ENCODE peak calls at places on chromosomes 3 and 15, in ten cellular contexts. One of them, this sample, is unnamed.

GRCh38 chr3:172282850-172283249 is 165.4 kb downstream of the GHSR start:
- DNase-seq in tibial artery: no peak
- DNase-seq in HepG2: no peak
- DNase-seq in heart left ventricle: no peak
- DNase-seq in AG04450: no peak
- DNase-seq in Kasumi-1: no peak
- DNase-seq in B cell: no peak
- DNase-seq in fibroblast of the conjunctiva: no peak
- DNase-seq in iris pigment epithelial cell: no peak
- DNase-seq in fibroblast of pulmonary artery: no peak
- DNase-seq in this sample: no peak

GRCh38 chr15:99957642-99958013 is 224.4 kb upstream of the LYSMD4 start:
- DNase-seq in tibial artery: no peak
- DNase-seq in HepG2: no peak
- DNase-seq in heart left ventricle: no peak
- DNase-seq in AG04450: no peak
- DNase-seq in Kasumi-1: no peak
- DNase-seq in B cell: no peak
- DNase-seq in fibroblast of the conjunctiva: no peak
- DNase-seq in iris pigment epithelial cell: no peak
- DNase-seq in fibroblast of pulmonary artery: no peak
- DNase-seq in this sample: no peak

GRCh38 chr3:129599607-129600006 is 6.9 kb downstream of the PLXND1 start:
- DNase-seq in tibial artery: peak
- DNase-seq in HepG2: no peak
- DNase-seq in heart left ventricle: peak
- DNase-seq in AG04450: no peak
- DNase-seq in Kasumi-1: peak
- DNase-seq in B cell: no peak
- DNase-seq in fibroblast of the conjunctiva: no peak
- DNase-seq in iris pigment epithelial cell: peak
- DNase-seq in fibroblast of pulmonary artery: peak
- DNase-seq in this sample: no peak

GRCh38 chr15:92277776-92278175 is 115.9 kb upstream of the ST8SIA2 start:
- DNase-seq in tibial artery: no peak
- DNase-seq in HepG2: no peak
- DNase-seq in heart left ventricle: no peak
- DNase-seq in AG04450: no peak
- DNase-seq in Kasumi-1: no peak
- DNase-seq in B cell: no peak
- DNase-seq in fibroblast of the conjunctiva: no peak
- DNase-seq in iris pigment epithelial cell: no peak
- DNase-seq in fibroblast of pulmonary artery: no peak
- DNase-seq in this sample: peak

GRCh38 chr3:11096266-11097135 is 57.8 kb upstream of the HRH1 start:
- DNase-seq in tibial artery: peak
- DNase-seq in HepG2: no peak
- DNase-seq in heart left ventricle: peak
- DNase-seq in AG04450: peak
- DNase-seq in Kasumi-1: peak
- DNase-seq in B cell: no peak
- DNase-seq in fibroblast of the conjunctiva: peak
- DNase-seq in iris pigment epithelial cell: peak
- DNase-seq in fibroblast of pulmonary artery: peak
- DNase-seq in this sample: peak

GRCh38 chr3:144868506-144868905 is 896.9 kb downstream of the DIPK2A start:
- DNase-seq in tibial artery: no peak
- DNase-seq in HepG2: no peak
- DNase-seq in heart left ventricle: no peak
- DNase-seq in AG04450: no peak
- DNase-seq in Kasumi-1: no peak
- DNase-seq in B cell: no peak
- DNase-seq in fibroblast of the conjunctiva: no peak
- DNase-seq in iris pigment epithelial cell: no peak
- DNase-seq in fibroblast of pulmonary artery: peak
- DNase-seq in this sample: no peak

GRCh38 chr15:24943361-24943760 is 11.4 kb upstream of the SNRPN start:
- DNase-seq in tibial artery: no peak
- DNase-seq in HepG2: no peak
- DNase-seq in heart left ventricle: no peak
- DNase-seq in AG04450: no peak
- DNase-seq in Kasumi-1: no peak
- DNase-seq in B cell: no peak
- DNase-seq in fibroblast of the conjunctiva: no peak
- DNase-seq in iris pigment epithelial cell: no peak
- DNase-seq in fibroblast of pulmonary artery: no peak
- DNase-seq in this sample: no peak

GRCh38 chr3:175002732-175003143 is 143.6 kb downstream of the NAALADL2 start:
- DNase-seq in tibial artery: no peak
- DNase-seq in HepG2: no peak
- DNase-seq in heart left ventricle: no peak
- DNase-seq in AG04450: peak
- DNase-seq in Kasumi-1: no peak
- DNase-seq in B cell: no peak
- DNase-seq in fibroblast of the conjunctiva: peak
- DNase-seq in iris pigment epithelial cell: peak
- DNase-seq in fibroblast of pulmonary artery: peak
- DNase-seq in this sample: peak

GRCh38 chr15:70853270-70853854 is 595 bp downstream of the LARP6 start:
- DNase-seq in tibial artery: peak
- DNase-seq in HepG2: no peak
- DNase-seq in heart left ventricle: peak
- DNase-seq in AG04450: no peak
- DNase-seq in Kasumi-1: no peak
- DNase-seq in B cell: peak
- DNase-seq in fibroblast of the conjunctiva: peak
- DNase-seq in iris pigment epithelial cell: peak
- DNase-seq in fibroblast of pulmonary artery: peak
- DNase-seq in this sample: no peak

This sample was measured in stromal cell of bone marrow.